ENCODE peak calls at places on chromosome 11, in seven cellular contexts. F, E, U, T, I, D and W are unnamed samples.

GRCh38 chr11:9219115-9219514 is 46.0 kb downstream of the DENND5A start:
- DNase-seq in F (no peak), E (no peak), U (no peak), T (peak; percentile 18), I (peak; percentile 55), D (no peak), W (no peak)

GRCh38 chr11:116927163-116927772 is 89.8 kb upstream of the APOA1 start:
- DNase-seq in F (no peak), E (no peak), U (no peak), T (no peak), I (no peak), D (no peak), W (no peak)

GRCh38 chr11:36361472-36361871 is 65.4 kb downstream of the PRR5L start:
- DNase-seq in F (no peak), E (no peak), U (no peak), T (no peak), I (no peak), D (no peak), W (no peak)

GRCh38 chr11:99773646-99774045 is 752.9 kb downstream of the CNTN5 start:
- DNase-seq in F (no peak), E (no peak), U (no peak), T (peak; percentile 1), I (peak; percentile 60), D (no peak), W (no peak)

GRCh38 chr11:93646399-93646798 is 15.1 kb upstream of the CEP295 start:
- DNase-seq in F (no peak), E (no peak), U (no peak), T (no peak), I (no peak), D (no peak), W (no peak)

GRCh38 chr11:128501008-128501407 is 86.3 kb downstream of the ETS1 start:
- DNase-seq in F (no peak), E (no peak), U (no peak), T (no peak), I (no peak), D (no peak), W (no peak)

GRCh38 chr11:62961017-62961416 is 23.8 kb downstream of the SLC22A6 start:
- DNase-seq in F (no peak), E (no peak), U (no peak), T (no peak), I (no peak), D (no peak), W (no peak)

GRCh38 chr11:100563541-100564280 is 123.4 kb upstream of the ARHGAP42 start:
- DNase-seq in F (no peak), E (no peak), U (no peak), T (no peak), I (peak; percentile 45), D (no peak), W (no peak)

GRCh38 chr11:95565692-95566091 is 223.9 kb downstream of the FAM76B start:
- DNase-seq in F (no peak), E (no peak), U (no peak), T (no peak), I (no peak), D (no peak), W (no peak)

GRCh38 chr11:28632338-28632737 is 524.1 kb downstream of the METTL15 start:
- DNase-seq in F (no peak), E (no peak), U (no peak), T (peak; percentile 52), I (peak; percentile 55), D (no peak), W (no peak)

GRCh38 chr11:71406681-71407080 is 41.5 kb downstream of the DHCR7 start:
- DNase-seq in F (no peak), E (no peak), U (no peak), T (no peak), I (no peak), D (no peak), W (no peak)

GRCh38 chr11:69489031-69489745 is 7.7 kb downstream of the LINC01488 start:
- DNase-seq in F (no peak), E (no peak), U (peak; percentile 41), T (no peak), I (no peak), D (peak; percentile 84), W (no peak)

GRCh38 chr11:33652001-33652400 is 48.6 kb downstream of the C11orf91 start:
- DNase-seq in F (no peak), E (no peak), U (no peak), T (no peak), I (peak; percentile 17), D (no peak), W (no peak)
- TF ChIP-seq POLR2A in F (no peak), E (no peak), U (no peak), T (no peak), I (no peak), D (no peak), W (no peak)

GRCh38 chr11:65378928-65379638 is 3.4 kb downstream of the SLC25A45 start:
- DNase-seq in F (no peak), E (no peak), U (peak; percentile 61), T (no peak), I (no peak), D (peak; percentile 23), W (no peak)
- H3K27ac ChIP-seq in F (no peak overlapping the region), E (peak overlapping the region; percentile 98), U (no peak overlapping the region), T (peak overlapping the region; percentile 93), I (no peak overlapping the region), D (no peak overlapping the region), W (no peak overlapping the region)

GRCh38 chr11:86497310-86497709 is 122.6 kb downstream of the CCDC81 start:
- DNase-seq in F (no peak), E (no peak), U (no peak), T (no peak), I (peak; percentile 67), D (no peak), W (no peak)
- H3K4me1 ChIP-seq in F (peaks cover 5% of the 10 kb centered on the region), E (no peaks in the 10 kb centered on the region), U (no peaks in the 10 kb centered on the region), T (peaks cover 33% of the 10 kb centered on the region), I (peaks cover 10% of the 10 kb centered on the region), D (peaks cover 17% of the 10 kb centered on the region), W (no peaks in the 10 kb centered on the region)

GRCh38 chr11:5689551-5689983 is at the start of gene TRIM22:
- DNase-seq in F (peak; percentile 15), E (no peak), U (no peak), T (no peak), I (peak; percentile 71), D (no peak), W (no peak)
- TF ChIP-seq POLR2A in F (peak; percentile 78), E (no peak), U (no peak), T (no peak), I (no peak), D (peak; percentile 18), W (no peak)

DNA sequence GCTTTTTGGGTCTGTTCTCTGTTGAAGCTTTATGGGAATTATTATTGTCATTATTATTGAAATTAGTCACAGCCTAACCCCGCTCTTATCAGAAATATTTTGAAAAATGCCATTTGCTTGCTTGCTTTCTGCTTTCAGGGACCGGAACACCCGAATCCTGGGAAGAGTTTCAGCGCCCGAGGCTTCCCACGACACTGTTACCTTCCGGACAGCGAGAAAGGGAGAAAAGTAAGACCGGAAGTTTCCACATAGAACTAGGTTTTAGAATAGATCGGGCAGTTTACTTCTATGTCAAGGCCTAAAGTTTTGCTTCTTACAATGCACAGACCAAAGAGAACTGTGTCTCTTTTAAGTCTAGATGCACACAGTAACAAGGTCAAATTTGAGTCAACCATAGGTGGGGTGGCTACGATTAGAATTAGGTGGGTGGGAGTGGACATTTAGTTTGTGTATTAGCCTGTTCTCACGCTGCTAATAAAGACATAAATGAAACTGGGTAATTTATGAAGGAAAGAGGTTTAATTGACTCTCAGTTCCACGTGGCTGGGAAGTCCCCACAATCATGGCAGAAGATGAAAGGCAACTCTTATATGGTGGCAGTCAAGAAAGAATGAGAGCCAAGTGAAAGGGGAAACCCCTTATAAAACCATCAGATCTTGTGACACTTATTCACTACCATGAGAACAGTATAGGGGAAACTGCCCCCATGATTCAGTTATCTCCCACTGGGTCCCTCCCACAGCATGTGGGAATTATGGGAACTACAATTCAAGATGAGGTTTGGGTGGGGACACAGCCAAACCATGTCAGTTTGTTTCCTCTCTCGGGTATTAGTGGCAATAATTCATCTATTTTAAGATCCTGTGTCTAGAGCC is 12.9 kb downstream of the MPEG1 start:
- DNase-seq in F (no peak), E (no peak), U (no peak), T (no peak), I (no peak), D (no peak), W (no peak)
- H3K27ac ChIP-seq in F (no peak overlapping the region), E (no peak overlapping the region), U (no peak overlapping the region), T (no peak overlapping the region), I (no peak overlapping the region), D (no peak overlapping the region), W (no peak overlapping the region)

GRCh38 chr11:13970986-13971385 is 8.5 kb downstream of the SPON1 start:
- DNase-seq in F (no peak), E (no peak), U (no peak), T (peak; percentile 41), I (no peak), D (peak; percentile 28), W (no peak)

GRCh38 chr11:13972958-13973357 is 10.4 kb downstream of the SPON1 start:
- DNase-seq in F (no peak), E (no peak), U (no peak), T (no peak), I (no peak), D (no peak), W (no peak)

GRCh38 chr11:13966486-13966885 is 4.0 kb downstream of the SPON1 start:
- DNase-seq in F (no peak), E (no peak), U (no peak), T (no peak), I (no peak), D (no peak), W (peak; percentile 64)

GRCh38 chr11:13972033-13972910 is 9.7 kb downstream of the SPON1 start:
- DNase-seq in F (no peak), E (no peak), U (no peak), T (no peak), I (peak; percentile 22), D (no peak), W (no peak)
- H3K4me1 ChIP-seq in F (no peaks in the 10 kb centered on the region), E (peaks cover 6% of the 10 kb centered on the region), U (no peaks in the 10 kb centered on the region), T (peaks cover 2% of the 10 kb centered on the region), I (peaks cover 2% of the 10 kb centered on the region), D (peaks cover 6% of the 10 kb centered on the region), W (peaks cover 13% of the 10 kb centered on the region)

DNA sequence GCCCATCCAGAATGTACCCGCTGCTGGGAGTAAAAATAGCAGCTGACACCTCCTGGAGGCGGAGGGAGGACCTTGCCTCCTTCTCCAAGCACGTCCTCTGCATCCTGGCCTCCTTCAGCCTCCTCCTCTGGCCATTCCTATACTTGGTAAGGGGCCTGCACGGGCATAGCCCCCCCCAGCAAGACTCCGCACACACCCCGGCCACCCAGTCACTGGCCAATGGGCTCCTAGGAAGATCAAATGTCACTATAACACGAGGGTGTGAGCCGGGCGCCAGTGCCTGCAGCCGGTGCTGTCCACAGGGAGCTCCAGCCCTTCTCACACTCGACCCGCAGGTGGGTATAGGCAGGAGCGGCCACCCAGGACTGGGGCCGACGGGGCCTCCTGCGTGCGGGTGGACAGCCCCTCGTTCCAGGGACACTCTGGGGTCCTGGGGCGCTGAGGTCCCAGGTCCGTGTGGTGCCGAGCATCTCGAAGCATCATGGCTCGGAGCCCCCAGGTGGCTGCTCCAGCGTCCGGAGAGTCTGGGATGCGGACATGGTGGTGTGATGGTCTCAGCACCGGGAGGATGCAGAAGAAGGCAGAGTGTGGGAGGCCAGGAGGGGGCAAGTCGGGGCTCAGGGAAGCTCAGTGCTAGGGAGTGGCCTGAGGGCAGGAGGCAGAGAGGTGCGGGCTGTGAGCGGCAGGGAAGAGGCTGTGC is at the start of gene TNNT3:
- DNase-seq in F (no peak), E (no peak), U (peak; percentile 55), T (no peak), I (no peak), D (peak; percentile 58), W (no peak)
- TF ChIP-seq POLR2A in F (no peak), E (no peak), U (no peak), T (no peak), I (no peak), D (peak; percentile 42), W (no peak)